ENCODE peak calls at places on chromosomes 6 and 20, in six cellular contexts. R is thoracic aorta, T is thyroid gland, E is MM.1S, J is epithelial cell of esophagus, I is pancreas. Y is an unnamed sample.

GRCh38 chr6:148091394-148091793 is 251.2 kb upstream of the SASH1 start:
- DNase-seq in I (no peak), R (no peak), J (no peak), T (no peak), E (no peak), Y (no peak)

GRCh38 chr6:104995989-104996617 is 39.2 kb downstream of the LIN28B start:
- DNase-seq in J (peak), R (no peak), I (no peak), T (peak), E (peak), Y (peak)

GRCh38 chr20:11890331-11891080 is 27.2 kb upstream of the BTBD3 start:
- DNase-seq in I (peak), E (peak), J (peak), T (peak), R (peak), Y (peak)

GRCh38 chr20:46361811-46362210 is 44.6 kb downstream of the ELMO2 start:
- DNase-seq in J (no peak), E (no peak), I (no peak), T (no peak), R (no peak), Y (no peak)

GRCh38 chr6:34358389-34358906 is 34.0 kb downstream of the NUDT3 start:
- DNase-seq in R (no peak), T (peak), I (no peak), E (no peak), J (no peak), Y (no peak)

GRCh38 chr6:47674673-47675072 is 23.7 kb upstream of the ADGRF4 start:
- DNase-seq in R (no peak), J (peak), E (no peak), T (no peak), I (no peak), Y (no peak)

GRCh38 chr20:561437-562231 is 18.0 kb upstream of the CSNK2A1 start:
- DNase-seq in R (no peak), E (peak), I (no peak), J (peak), T (peak), Y (peak)

GRCh38 chr6:169795196-169795595 is 43.8 kb downstream of the ERMARD start:
- DNase-seq in E (no peak), R (no peak), I (no peak), J (no peak), T (no peak), Y (no peak)

GRCh38 chr6:141562181-141562800 is 570.4 kb upstream of the GJE1 start:
- DNase-seq in R (no peak), J (no peak), T (peak), E (no peak), I (no peak), Y (peak)

GRCh38 chr20:24465730-24466129 is 3.7 kb upstream of the SYNDIG1 start:
- DNase-seq in J (no peak), R (peak), E (no peak), I (no peak), T (peak), Y (no peak)

GRCh38 chr20:17169575-17170136 is 57.2 kb upstream of the PCSK2 start:
- DNase-seq in R (no peak), T (no peak), I (no peak), J (no peak), E (no peak), Y (no peak)

GRCh38 chr6:47769951-47770350 is 11.9 kb upstream of the OPN5 start:
- DNase-seq in R (no peak), J (peak), E (no peak), I (no peak), T (no peak), Y (no peak)

GRCh38 chr6:1509241-1509640 is 100.5 kb upstream of the FOXC1 start:
- DNase-seq in J (no peak), I (no peak), T (no peak), E (no peak), R (no peak), Y (no peak)

GRCh38 chr20:26218301-26218700 is 521.6 kb upstream of the ZNF337 start:
- DNase-seq in J (no peak), T (no peak), I (no peak), R (no peak), E (no peak), Y (no peak)

GRCh38 chr20:58908216-58908615 is 55.7 kb downstream of the GNAS start:
- DNase-seq in I (no peak), E (peak), J (no peak), R (no peak), T (no peak), Y (peak)

GRCh38 chr6:149746147-149746946 is at the start of gene NUP43:
- DNase-seq in I (peak), R (peak), J (peak), E (peak), T (peak), Y (peak)

GRCh38 chr6:138089325-138089724 is 17.9 kb downstream of the PERP start:
- DNase-seq in J (peak), E (no peak), R (no peak), T (no peak), I (no peak), Y (no peak)

GRCh38 chr20:36607586-36608387 is 2.2 kb downstream of the RAB5IF start:
- DNase-seq in I (no peak), R (no peak), E (no peak), T (no peak), J (peak), Y (no peak)

GRCh38 chr20:35129647-35130069 is 17.5 kb downstream of the EDEM2 start:
- DNase-seq in I (no peak), E (no peak), J (peak), R (no peak), T (no peak), Y (no peak)

GRCh38 chr6:63764318-63764916 is 128.8 kb downstream of the PHF3 start:
- DNase-seq in E (peak), T (no peak), J (peak), R (no peak), I (no peak), Y (peak)

GRCh38 chr6:53348436-53349208 is at the start of gene ELOVL5:
- DNase-seq in J (peak), R (peak), T (peak), E (peak), I (peak), Y (peak)
- TF ChIP-seq CTCF in J (no peak), R (no peak), T (no peak), E (no peak), I (no peak), Y (no peak)

DNA sequence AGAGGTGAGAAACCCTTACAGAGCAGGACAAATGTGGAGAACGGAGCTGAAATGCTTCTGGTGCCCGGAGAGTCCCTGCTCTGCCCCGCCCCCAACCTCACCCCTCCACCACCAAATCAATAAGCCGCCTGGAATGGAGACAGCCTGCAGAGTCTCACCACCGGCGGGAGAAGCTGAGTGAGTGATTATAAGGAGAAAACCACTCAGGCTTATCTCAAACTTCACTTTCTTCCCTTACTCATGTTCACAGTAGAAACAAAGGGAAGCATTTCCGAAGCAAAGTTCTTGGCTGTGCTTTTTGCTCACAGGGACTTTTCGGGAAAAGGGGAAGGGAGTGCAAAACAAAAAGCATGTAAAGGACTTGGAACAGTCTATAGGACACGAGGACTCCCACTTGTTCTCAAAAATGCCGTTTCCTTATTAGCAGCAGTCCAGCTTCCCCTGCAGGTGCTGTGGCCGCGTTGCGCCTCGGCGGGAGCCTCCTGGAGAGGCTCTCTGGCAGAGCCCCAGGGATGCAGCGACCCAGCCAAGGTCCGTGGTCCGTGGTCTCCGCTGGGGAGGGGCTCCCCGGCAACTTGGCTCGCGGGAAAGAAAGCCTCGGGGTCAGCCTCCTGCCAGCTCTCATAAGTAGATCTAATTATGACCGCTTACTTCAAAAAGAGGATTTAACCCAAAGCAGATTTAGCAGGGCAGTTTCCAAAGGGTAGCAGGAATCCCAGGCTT is 64.8 kb upstream of the TMEM30A start:
- DNase-seq in T (peak), E (no peak), R (no peak), J (peak), I (peak), Y (peak)
- TF ChIP-seq CTCF in T (peak), E (no peak), R (peak), J (no peak), I (no peak), Y (peak)

GRCh38 chr6:144647971-144648651 is 363.0 kb downstream of the UTRN start:
- DNase-seq in J (no peak), T (no peak), E (no peak), R (no peak), I (no peak), Y (no peak)
- TF ChIP-seq CTCF in J (no peak), T (peak), E (no peak), R (no peak), I (no peak), Y (no peak)

DNA sequence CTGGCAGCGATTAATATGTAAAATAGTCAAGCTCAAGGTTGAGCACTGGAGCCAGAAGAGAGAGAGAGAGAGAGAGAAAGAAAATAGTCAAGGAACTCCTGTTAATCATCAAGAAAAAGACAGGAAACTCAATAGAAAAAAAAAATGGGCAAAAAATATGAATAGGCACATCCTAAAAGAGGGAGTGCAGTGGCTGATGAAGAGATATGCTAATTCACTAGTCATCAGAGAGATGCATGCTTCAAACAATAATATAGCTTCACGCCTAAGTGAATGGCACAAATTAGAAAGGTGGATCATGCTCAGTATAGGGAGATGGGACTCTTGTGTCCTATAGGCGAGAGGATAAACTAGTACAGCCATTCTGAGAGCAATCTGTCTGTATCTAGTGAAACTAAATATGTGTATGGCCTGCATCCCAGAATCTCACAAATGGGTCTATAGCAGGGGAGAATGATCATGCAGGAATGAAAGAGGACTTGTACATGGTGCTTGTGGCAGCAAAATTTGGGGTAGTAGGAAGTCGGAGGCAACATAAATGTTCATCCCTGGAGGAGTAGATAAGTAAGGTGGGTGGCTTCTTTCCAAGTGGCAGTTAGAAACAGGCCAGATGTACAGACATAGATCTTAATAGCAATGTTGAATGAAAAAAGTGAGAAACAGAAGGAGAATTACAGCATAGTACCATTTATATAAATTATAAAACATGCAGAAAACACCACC is 176.8 kb downstream of the VEGFA start:
- DNase-seq in T (no peak), J (no peak), E (no peak), R (no peak), I (no peak), Y (no peak)
- TF ChIP-seq CTCF in T (no peak), J (no peak), E (no peak), R (no peak), I (no peak), Y (no peak)

GRCh38 chr20:50856475-50857041 is 61.7 kb downstream of the BCAS4 start:
- DNase-seq in I (no peak), J (no peak), T (no peak), E (no peak), R (no peak), Y (no peak)
- TF ChIP-seq CTCF in I (no peak), J (no peak), T (no peak), E (no peak), R (no peak), Y (no peak)

DNA sequence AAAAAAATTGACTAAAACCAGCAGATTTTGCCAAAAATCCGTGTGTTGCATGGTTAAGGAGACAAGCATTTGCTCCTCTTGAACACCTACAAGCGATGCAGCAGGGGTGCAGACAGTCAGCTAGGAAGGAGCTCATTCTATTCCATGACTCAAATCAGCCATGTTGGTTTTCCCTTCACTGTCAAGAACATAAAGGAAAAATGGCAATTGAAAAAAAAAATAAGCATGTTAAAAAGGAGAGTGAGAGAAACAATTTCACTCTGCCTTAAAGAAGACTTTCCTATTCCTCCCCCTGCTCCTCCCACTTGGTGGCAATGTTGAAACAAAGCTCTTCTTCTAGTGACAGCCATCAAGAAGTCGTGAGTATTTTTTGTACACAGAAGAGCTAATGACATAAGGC is 115.4 kb downstream of the MTFR2 start:
- DNase-seq in J (no peak), E (no peak), I (no peak), R (no peak), T (no peak), Y (no peak)
- TF ChIP-seq CTCF in J (no peak), E (no peak), I (no peak), R (no peak), T (no peak), Y (no peak)

GRCh38 chr6:41682497-41682961 is 44.3 kb downstream of the MDFI start:
- DNase-seq in I (no peak), R (no peak), J (no peak), E (no peak), T (no peak), Y (peak)

GRCh38 chr6:41680182-41680965 is 42.1 kb downstream of the MDFI start:
- DNase-seq in I (no peak), T (no peak), R (no peak), E (no peak), J (no peak), Y (no peak)

GRCh38 chr6:41683460-41684310 is 45.4 kb downstream of the MDFI start:
- DNase-seq in T (peak), I (peak), E (peak), R (peak), J (peak), Y (peak)

GRCh38 chr6:41682966-41683459 is 44.7 kb downstream of the MDFI start:
- DNase-seq in R (no peak), T (no peak), I (no peak), J (no peak), E (no peak), Y (no peak)

GRCh38 chr6:41682056-41682477 is 43.8 kb downstream of the MDFI start:
- DNase-seq in J (peak), T (peak), R (peak), E (peak), I (peak), Y (peak)
- TF ChIP-seq CTCF in J (peak), T (peak), R (peak), E (peak), I (peak), Y (peak)